ENCODE peak calls at places on chromosomes 6 and 20, in nine cellular contexts. One of them, this sample, is unnamed.

GRCh38 chr20:32006841-32007786 is 3.1 kb upstream of the CCM2L start:
- DNase-seq in Karpas-422: no peak
- DNase-seq in ovary: no peak
- DNase-seq in tibial artery: no peak
- DNase-seq in tibial nerve: no peak
- DNase-seq in SJSA1: no peak
- DNase-seq in HL-60: no peak
- DNase-seq in heart right ventricle: no peak
- DNase-seq in psoas muscle: no peak
- DNase-seq in this sample: no peak

GRCh38 chr6:82894653-82895259 is 170.9 kb downstream of the UBE3D start:
- DNase-seq in heart right ventricle: no peak
- DNase-seq in tibial artery: no peak
- DNase-seq in HL-60: no peak
- DNase-seq in Karpas-422: no peak
- DNase-seq in ovary: no peak
- DNase-seq in SJSA1: no peak
- DNase-seq in psoas muscle: no peak
- DNase-seq in tibial nerve: no peak
- DNase-seq in this sample: no peak

GRCh38 chr6:153131037-153131981 is at the start of gene RGS17:
- DNase-seq in psoas muscle: peak
- DNase-seq in ovary: peak
- DNase-seq in tibial artery: peak
- DNase-seq in tibial nerve: no peak
- DNase-seq in heart right ventricle: peak
- DNase-seq in Karpas-422: no peak
- DNase-seq in HL-60: no peak
- DNase-seq in SJSA1: peak
- DNase-seq in this sample: no peak

GRCh38 chr6:30885481-30885998 is 1.2 kb downstream of the DDR1 start:
- DNase-seq in psoas muscle: no peak
- DNase-seq in tibial nerve: no peak
- DNase-seq in ovary: no peak
- DNase-seq in heart right ventricle: no peak
- DNase-seq in HL-60: no peak
- DNase-seq in Karpas-422: no peak
- DNase-seq in SJSA1: no peak
- DNase-seq in tibial artery: peak
- DNase-seq in this sample: no peak

GRCh38 chr6:21479140-21479539 is 114.4 kb upstream of the SOX4 start:
- DNase-seq in SJSA1: no peak
- DNase-seq in tibial nerve: no peak
- DNase-seq in HL-60: no peak
- DNase-seq in heart right ventricle: peak
- DNase-seq in Karpas-422: peak
- DNase-seq in tibial artery: no peak
- DNase-seq in psoas muscle: no peak
- DNase-seq in ovary: peak
- DNase-seq in this sample: no peak

GRCh38 chr6:131949909-131950766 is 1.0 kb downstream of the CCN2 start:
- DNase-seq in ovary: peak
- DNase-seq in SJSA1: no peak
- DNase-seq in HL-60: no peak
- DNase-seq in Karpas-422: no peak
- DNase-seq in heart right ventricle: peak
- DNase-seq in tibial nerve: peak
- DNase-seq in psoas muscle: peak
- DNase-seq in tibial artery: peak
- DNase-seq in this sample: peak

GRCh38 chr6:45577836-45578504 is 200.2 kb upstream of the SUPT3H start:
- DNase-seq in HL-60: no peak
- DNase-seq in heart right ventricle: no peak
- DNase-seq in psoas muscle: no peak
- DNase-seq in Karpas-422: no peak
- DNase-seq in ovary: no peak
- DNase-seq in SJSA1: peak
- DNase-seq in tibial nerve: no peak
- DNase-seq in tibial artery: no peak
- DNase-seq in this sample: no peak

GRCh38 chr6:43803783-43804549 is 34.0 kb downstream of the VEGFA start:
- DNase-seq in ovary: no peak
- DNase-seq in Karpas-422: no peak
- DNase-seq in SJSA1: no peak
- DNase-seq in tibial nerve: no peak
- DNase-seq in tibial artery: no peak
- DNase-seq in HL-60: peak
- DNase-seq in psoas muscle: no peak
- DNase-seq in heart right ventricle: no peak
- DNase-seq in this sample: no peak

GRCh38 chr20:57672164-57672563 is 37.7 kb downstream of the PMEPA1 start:
- DNase-seq in tibial artery: peak
- DNase-seq in SJSA1: no peak
- DNase-seq in ovary: peak
- DNase-seq in HL-60: no peak
- DNase-seq in psoas muscle: no peak
- DNase-seq in tibial nerve: no peak
- DNase-seq in heart right ventricle: peak
- DNase-seq in Karpas-422: no peak
- DNase-seq in this sample: peak

GRCh38 chr6:105163186-105163585 is 16.6 kb downstream of the POPDC3 start:
- DNase-seq in Karpas-422: no peak
- DNase-seq in tibial artery: no peak
- DNase-seq in tibial nerve: no peak
- DNase-seq in psoas muscle: no peak
- DNase-seq in HL-60: no peak
- DNase-seq in ovary: no peak
- DNase-seq in heart right ventricle: no peak
- DNase-seq in SJSA1: no peak
- DNase-seq in this sample: no peak

GRCh38 chr6:14796974-14797762 is 448.7 kb upstream of the JARID2 start:
- DNase-seq in Karpas-422: no peak
- DNase-seq in HL-60: no peak
- DNase-seq in psoas muscle: no peak
- DNase-seq in heart right ventricle: no peak
- DNase-seq in tibial nerve: no peak
- DNase-seq in tibial artery: no peak
- DNase-seq in SJSA1: no peak
- DNase-seq in ovary: no peak
- DNase-seq in this sample: no peak

GRCh38 chr6:37628611-37629320 is 68.9 kb downstream of the MDGA1 start:
- DNase-seq in HL-60: no peak
- DNase-seq in tibial nerve: no peak
- DNase-seq in Karpas-422: no peak
- DNase-seq in SJSA1: peak
- DNase-seq in heart right ventricle: no peak
- DNase-seq in psoas muscle: no peak
- DNase-seq in tibial artery: no peak
- DNase-seq in ovary: no peak
- DNase-seq in this sample: no peak

GRCh38 chr6:3725145-3726015 is 26.1 kb downstream of the PXDC1 start:
- DNase-seq in heart right ventricle: no peak
- DNase-seq in HL-60: no peak
- DNase-seq in ovary: no peak
- DNase-seq in psoas muscle: peak
- DNase-seq in tibial nerve: no peak
- DNase-seq in Karpas-422: no peak
- DNase-seq in tibial artery: peak
- DNase-seq in SJSA1: no peak
- DNase-seq in this sample: no peak

GRCh38 chr6:167275436-167275835 is 15.7 kb upstream of the UNC93A start:
- DNase-seq in Karpas-422: no peak
- DNase-seq in HL-60: no peak
- DNase-seq in tibial nerve: no peak
- DNase-seq in ovary: no peak
- DNase-seq in tibial artery: no peak
- DNase-seq in psoas muscle: no peak
- DNase-seq in heart right ventricle: no peak
- DNase-seq in SJSA1: no peak
- DNase-seq in this sample: peak

GRCh38 chr6:46626228-46626909 is 26.2 kb downstream of the CYP39A1 start:
- DNase-seq in ovary: no peak
- DNase-seq in heart right ventricle: peak
- DNase-seq in tibial nerve: no peak
- DNase-seq in psoas muscle: no peak
- DNase-seq in tibial artery: no peak
- DNase-seq in SJSA1: peak
- DNase-seq in HL-60: no peak
- DNase-seq in Karpas-422: peak
- DNase-seq in this sample: no peak

GRCh38 chr6:132512342-132512637 is 626 bp downstream of the STX7 start:
- DNase-seq in heart right ventricle: no peak
- DNase-seq in ovary: no peak
- DNase-seq in HL-60: no peak
- DNase-seq in tibial nerve: no peak
- DNase-seq in SJSA1: no peak
- DNase-seq in tibial artery: no peak
- DNase-seq in Karpas-422: no peak
- DNase-seq in psoas muscle: no peak
- DNase-seq in this sample: no peak

GRCh38 chr6:14664616-14665315 is 547.2 kb downstream of the CD83 start:
- DNase-seq in tibial artery: no peak
- DNase-seq in tibial nerve: no peak
- DNase-seq in psoas muscle: no peak
- DNase-seq in SJSA1: peak
- DNase-seq in Karpas-422: no peak
- DNase-seq in ovary: no peak
- DNase-seq in HL-60: no peak
- DNase-seq in heart right ventricle: no peak
- DNase-seq in this sample: no peak

GRCh38 chr20:21707267-21707666 is 1.8 kb downstream of the PAX1 start:
- DNase-seq in heart right ventricle: no peak
- DNase-seq in tibial nerve: no peak
- DNase-seq in HL-60: no peak
- DNase-seq in SJSA1: no peak
- DNase-seq in psoas muscle: no peak
- DNase-seq in ovary: no peak
- DNase-seq in tibial artery: no peak
- DNase-seq in Karpas-422: no peak
- DNase-seq in this sample: no peak

GRCh38 chr6:17965397-17965796 is 22.0 kb downstream of the KIF13A start:
- DNase-seq in HL-60: no peak
- DNase-seq in Karpas-422: no peak
- DNase-seq in SJSA1: peak
- DNase-seq in heart right ventricle: no peak
- DNase-seq in tibial artery: no peak
- DNase-seq in ovary: no peak
- DNase-seq in tibial nerve: no peak
- DNase-seq in psoas muscle: no peak
- DNase-seq in this sample: no peak

GRCh38 chr20:4154958-4155411 is 139.6 kb upstream of the RNF24 start:
- DNase-seq in tibial nerve: no peak
- DNase-seq in SJSA1: no peak
- DNase-seq in heart right ventricle: peak
- DNase-seq in psoas muscle: no peak
- DNase-seq in ovary: no peak
- DNase-seq in HL-60: peak
- DNase-seq in Karpas-422: peak
- DNase-seq in tibial artery: no peak
- DNase-seq in this sample: no peak

GRCh38 chr20:22352019-22352418 is 232.4 kb downstream of the FOXA2 start:
- DNase-seq in HL-60: no peak
- DNase-seq in Karpas-422: no peak
- DNase-seq in tibial nerve: no peak
- DNase-seq in ovary: no peak
- DNase-seq in heart right ventricle: no peak
- DNase-seq in psoas muscle: no peak
- DNase-seq in SJSA1: no peak
- DNase-seq in tibial artery: no peak
- DNase-seq in this sample: no peak

GRCh38 chr20:15065794-15066193 is 728.4 kb upstream of the FLRT3 start:
- DNase-seq in Karpas-422: no peak
- DNase-seq in ovary: no peak
- DNase-seq in tibial nerve: peak
- DNase-seq in psoas muscle: peak
- DNase-seq in SJSA1: no peak
- DNase-seq in HL-60: no peak
- DNase-seq in tibial artery: no peak
- DNase-seq in heart right ventricle: no peak
- DNase-seq in this sample: no peak

GRCh38 chr6:56541736-56542366 is 100.8 kb downstream of the DST start:
- DNase-seq in SJSA1: peak
- DNase-seq in ovary: no peak
- DNase-seq in psoas muscle: no peak
- DNase-seq in tibial artery: no peak
- DNase-seq in tibial nerve: no peak
- DNase-seq in Karpas-422: peak
- DNase-seq in heart right ventricle: no peak
- DNase-seq in HL-60: no peak
- DNase-seq in this sample: no peak

GRCh38 chr6:63649847-63650265 is 14.3 kb downstream of the PHF3 start:
- DNase-seq in Karpas-422: no peak
- DNase-seq in ovary: no peak
- DNase-seq in tibial nerve: no peak
- DNase-seq in psoas muscle: no peak
- DNase-seq in heart right ventricle: no peak
- DNase-seq in HL-60: no peak
- DNase-seq in tibial artery: no peak
- DNase-seq in SJSA1: no peak
- DNase-seq in this sample: no peak
- H3K27ac ChIP-seq in Karpas-422: no peak
- H3K27ac ChIP-seq in ovary: no peak
- H3K27ac ChIP-seq in tibial nerve: no peak
- H3K27ac ChIP-seq in psoas muscle: no peak
- H3K27ac ChIP-seq in heart right ventricle: no peak
- H3K27ac ChIP-seq in HL-60: no peak
- H3K27ac ChIP-seq in tibial artery: no peak
- H3K27ac ChIP-seq in SJSA1: no peak
- H3K27ac ChIP-seq in this sample: no peak

GRCh38 chr6:10529231-10529801 is 8.2 kb downstream of the GCNT2 start:
- DNase-seq in tibial nerve: no peak
- DNase-seq in HL-60: no peak
- DNase-seq in Karpas-422: peak
- DNase-seq in heart right ventricle: no peak
- DNase-seq in ovary: no peak
- DNase-seq in psoas muscle: no peak
- DNase-seq in SJSA1: peak
- DNase-seq in tibial artery: no peak
- DNase-seq in this sample: no peak
- H3K27ac ChIP-seq in tibial nerve: peak
- H3K27ac ChIP-seq in HL-60: no peak
- H3K27ac ChIP-seq in Karpas-422: peak
- H3K27ac ChIP-seq in heart right ventricle: peak
- H3K27ac ChIP-seq in ovary: no peak
- H3K27ac ChIP-seq in psoas muscle: peak
- H3K27ac ChIP-seq in SJSA1: peak
- H3K27ac ChIP-seq in tibial artery: no peak
- H3K27ac ChIP-seq in this sample: peak

GRCh38 chr6:168414696-168415095 is 26.3 kb upstream of the SMOC2 start:
- DNase-seq in tibial artery: no peak
- DNase-seq in SJSA1: no peak
- DNase-seq in heart right ventricle: no peak
- DNase-seq in Karpas-422: no peak
- DNase-seq in psoas muscle: no peak
- DNase-seq in ovary: no peak
- DNase-seq in HL-60: no peak
- DNase-seq in tibial nerve: no peak
- DNase-seq in this sample: no peak
- H3K27ac ChIP-seq in tibial artery: peak
- H3K27ac ChIP-seq in SJSA1: no peak
- H3K27ac ChIP-seq in heart right ventricle: no peak
- H3K27ac ChIP-seq in Karpas-422: no peak
- H3K27ac ChIP-seq in psoas muscle: no peak
- H3K27ac ChIP-seq in ovary: peak
- H3K27ac ChIP-seq in HL-60: no peak
- H3K27ac ChIP-seq in tibial nerve: no peak
- H3K27ac ChIP-seq in this sample: no peak

GRCh38 chr6:35724471-35724870 is 12.4 kb upstream of the ARMC12 start:
- DNase-seq in heart right ventricle: no peak
- DNase-seq in SJSA1: no peak
- DNase-seq in ovary: no peak
- DNase-seq in Karpas-422: no peak
- DNase-seq in psoas muscle: no peak
- DNase-seq in tibial artery: no peak
- DNase-seq in tibial nerve: no peak
- DNase-seq in HL-60: no peak
- DNase-seq in this sample: no peak
- H3K27ac ChIP-seq in heart right ventricle: no peak
- H3K27ac ChIP-seq in SJSA1: no peak
- H3K27ac ChIP-seq in ovary: peak
- H3K27ac ChIP-seq in Karpas-422: no peak
- H3K27ac ChIP-seq in psoas muscle: peak
- H3K27ac ChIP-seq in tibial artery: peak
- H3K27ac ChIP-seq in tibial nerve: peak
- H3K27ac ChIP-seq in HL-60: no peak
- H3K27ac ChIP-seq in this sample: peak